ENCODE peak calls at places on chromosomes 1 and 21, in eight cellular contexts. U is NCI-H345; B is stimulated activated CD4-positive, alpha-beta T cell treated with anti-CD3 and anti-CD28 coated beads, Interleukin-15, amount 100 ng/mL, for 1 hour; X is tibial artery; T is cardiac fibroblast; N is brain microvascular endothelial cell; A is T-helper 2 cell; S is nephron progenitor cell. Y is an unnamed sample.

GRCh38 chr21:43972850-43973633 is 39.1 kb upstream of the TRAPPC10 start:
- DNase-seq in X (no peak), A (no peak), T (no peak), S (no peak), N (no peak), B (no peak), U (no peak), Y (no peak)

GRCh38 chr1:185035258-185035657 is 10.1 kb upstream of the RNF2 start:
- DNase-seq in X (no peak), S (no peak), T (no peak), B (no peak), U (no peak), N (no peak), A (no peak), Y (no peak)

GRCh38 chr1:43542515-43543458 is 12.1 kb downstream of the PTPRF start:
- DNase-seq in T (no peak), S (no peak), U (no peak), A (no peak), B (no peak), X (no peak), N (no peak), Y (no peak)

GRCh38 chr21:35226960-35227741 is 178.0 kb upstream of the RUNX1 start:
- DNase-seq in U (peak), S (no peak), A (peak), B (no peak), N (no peak), X (no peak), T (no peak), Y (peak)

GRCh38 chr1:20361805-20362381 is 71.2 kb downstream of the VWA5B1 start:
- DNase-seq in U (peak), S (peak), X (no peak), T (peak), B (no peak), N (peak), A (no peak), Y (peak)

GRCh38 chr1:91549041-91549735 is 48.5 kb downstream of the CDC7 start:
- DNase-seq in B (no peak), T (no peak), N (no peak), S (no peak), U (no peak), X (no peak), A (peak), Y (no peak)

GRCh38 chr1:245155186-245156040 is 628 bp downstream of the KIF26B start:
- DNase-seq in A (no peak), T (no peak), B (no peak), U (peak), S (peak), X (no peak), N (no peak), Y (peak)

GRCh38 chr21:34574581-34574980 is 40.3 kb downstream of the RCAN1 start:
- DNase-seq in X (no peak), A (no peak), U (no peak), T (no peak), S (no peak), B (no peak), N (no peak), Y (no peak)

GRCh38 chr1:165109013-165109412 is 247.5 kb downstream of the LMX1A start:
- DNase-seq in A (no peak), U (peak), B (no peak), S (no peak), N (no peak), T (no peak), X (no peak), Y (no peak)

GRCh38 chr1:90925928-90926869 is 95.6 kb downstream of the ZNF644 start:
- DNase-seq in B (no peak), A (no peak), S (no peak), N (peak), X (no peak), U (no peak), T (peak), Y (no peak)

GRCh38 chr1:216820345-216820744 is 97.1 kb upstream of the ESRRG start:
- DNase-seq in T (no peak), X (no peak), S (no peak), A (no peak), U (no peak), N (peak), B (no peak), Y (no peak)

GRCh38 chr1:28601696-28602095 is 9.6 kb downstream of the RAB42 start:
- DNase-seq in T (peak), S (no peak), X (no peak), N (peak), U (no peak), A (peak), B (no peak), Y (no peak)

GRCh38 chr1:204096931-204097330 is 24.0 kb downstream of the SOX13 start:
- DNase-seq in U (no peak), N (no peak), A (no peak), S (no peak), X (no peak), B (no peak), T (no peak), Y (no peak)

GRCh38 chr1:223331301-223331700 is 32.7 kb downstream of the SUSD4 start:
- DNase-seq in B (no peak), T (no peak), A (peak), U (no peak), S (no peak), N (no peak), X (no peak), Y (no peak)

GRCh38 chr1:154622503-154623039 is 14.6 kb upstream of the ADAR start:
- DNase-seq in U (no peak), T (no peak), X (no peak), S (no peak), N (no peak), B (no peak), A (no peak), Y (no peak)

GRCh38 chr1:231969078-231969477 is 342.5 kb downstream of the DISC1 start:
- DNase-seq in S (no peak), X (no peak), A (no peak), N (no peak), U (no peak), T (no peak), B (no peak), Y (no peak)

GRCh38 chr1:203760506-203760905 is 4.5 kb upstream of the LAX1 start:
- DNase-seq in S (no peak), T (no peak), N (no peak), A (no peak), U (no peak), X (no peak), B (no peak), Y (no peak)

GRCh38 chr1:100731758-100732157 is 12.2 kb downstream of the VCAM1 start:
- DNase-seq in N (no peak), X (no peak), A (no peak), B (no peak), S (no peak), T (no peak), U (no peak), Y (no peak)

GRCh38 chr1:170929412-170929834 is 5.9 kb upstream of the MROH9 start:
- DNase-seq in A (no peak), U (no peak), B (no peak), S (no peak), N (peak), X (no peak), T (peak), Y (no peak)

GRCh38 chr1:5222626-5223025 is 568.2 kb downstream of the AJAP1 start:
- DNase-seq in T (no peak), X (no peak), S (no peak), A (no peak), U (no peak), N (no peak), B (no peak), Y (no peak)

GRCh38 chr1:232192781-232193450 is 437.0 kb downstream of the SIPA1L2 start:
- DNase-seq in S (no peak), X (no peak), B (no peak), T (no peak), A (no peak), U (no peak), N (peak), Y (no peak)

GRCh38 chr1:54940027-54940426 is 40.4 kb upstream of the TMEM61 start:
- DNase-seq in X (no peak), B (no peak), T (peak), A (no peak), N (no peak), S (no peak), U (no peak), Y (no peak)

GRCh38 chr21:41283211-41283818 is 33.3 kb upstream of the FAM3B start:
- DNase-seq in T (peak), X (no peak), S (peak), N (peak), U (peak), B (no peak), A (peak), Y (peak)

GRCh38 chr1:41021526-41022308 is at the start of gene SLFNL1:
- DNase-seq in N (no peak), B (no peak), S (peak), T (peak), U (no peak), X (peak), A (peak), Y (no peak)

GRCh38 chr1:3778590-3779264 is 6.2 kb downstream of the SMIM1 start:
- DNase-seq in U (no peak), X (no peak), T (no peak), S (no peak), B (no peak), A (no peak), N (no peak), Y (no peak)

GRCh38 chr1:21706151-21706835 is 37.1 kb upstream of the RAP1GAP start:
- DNase-seq in A (no peak), B (no peak), X (no peak), N (peak), S (peak), U (peak), T (peak), Y (peak)

GRCh38 chr1:54403808-54404261 is 2.4 kb downstream of the SSBP3 start:
- DNase-seq in S (no peak), U (no peak), N (peak), X (no peak), T (peak), A (no peak), B (no peak), Y (no peak)

GRCh38 chr21:42309753-42310213 is 5.4 kb downstream of the TFF3 start:
- DNase-seq in X (no peak), U (peak), B (peak), S (peak), T (peak), A (peak), N (peak), Y (peak)

GRCh38 chr1:183331095-183331742 is 87.0 kb downstream of the NMNAT2 start:
- DNase-seq in X (no peak), N (no peak), T (no peak), B (no peak), S (peak), A (no peak), U (peak), Y (no peak)

GRCh38 chr1:163720294-163720693 is 398.5 kb downstream of the NUF2 start:
- DNase-seq in N (no peak), U (no peak), B (no peak), S (no peak), T (no peak), X (no peak), A (no peak), Y (no peak)